ENCODE peak calls at places on chromosomes 4 and X, in four cellular contexts. S, I, P and R are unnamed samples.

GRCh38 chr4:132269303-132269990 is 879.6 kb upstream of the PCDH10 start:
- DNase-seq in P (no peak), I (no peak), S (no peak), R (no peak)

GRCh38 chrX:40173662-40174593 is 76.2 kb upstream of the BCOR start:
- DNase-seq in S (no peak), I (peak; percentile 90), P (peak; percentile 68), R (peak; percentile 92)

GRCh38 chr4:95107635-95108034 is 349.9 kb downstream of the BMPR1B start:
- DNase-seq in P (no peak), I (no peak), S (peak; percentile 64), R (no peak)

GRCh38 chr4:120304801-120305200 is 238.2 kb upstream of the MAD2L1 start:
- DNase-seq in P (no peak), I (peak; percentile 4), S (no peak), R (no peak)

GRCh38 chr4:188976644-188977115 is 837.4 kb downstream of the TRIML1 start:
- DNase-seq in I (no peak), P (peak; percentile 75), S (peak; percentile 70), R (peak; percentile 56)

GRCh38 chrX:1673337-1673736 is 58.5 kb downstream of the ASMT start:
- DNase-seq in P (peak; percentile 55), S (no peak), I (peak; percentile 35), R (no peak)

GRCh38 chr4:176671532-176671931 is 121.2 kb downstream of the VEGFC start:
- DNase-seq in P (no peak), S (peak; percentile 44), I (no peak), R (no peak)

GRCh38 chr4:5203925-5204324 is 152.6 kb downstream of the STK32B start:
- DNase-seq in I (no peak), S (no peak), P (no peak), R (no peak)

GRCh38 chrX:52577464-52578173 is 60.8 kb upstream of the XAGE1B start:
- DNase-seq in P (no peak), S (no peak), I (no peak), R (no peak)

GRCh38 chr4:86816463-86817107 is 32.6 kb downstream of the SLC10A6 start:
- DNase-seq in S (peak; percentile 24), P (no peak), I (no peak), R (no peak)

GRCh38 chr4:100421356-100421978 is 96.4 kb downstream of the EMCN start:
- DNase-seq in I (no peak), P (no peak), S (peak; percentile 31), R (peak; percentile 50)

GRCh38 chr4:113968473-113968872 is 11.0 kb downstream of the ARSJ start:
- DNase-seq in I (no peak), P (no peak), S (no peak), R (no peak)

GRCh38 chr4:6263541-6264540 is 5.8 kb upstream of the WFS1 start:
- DNase-seq in S (peak; percentile 63), P (peak; percentile 66), I (peak; percentile 26), R (peak; percentile 41)

GRCh38 chr4:37798616-37799015 is 27.9 kb upstream of the PGM2 start:
- DNase-seq in P (no peak), S (no peak), I (peak; percentile 54), R (no peak)

GRCh38 chrX:148649145-148649645 is 148.8 kb downstream of the AFF2 start:
- DNase-seq in S (no peak), I (no peak), P (no peak), R (no peak)

GRCh38 chrX:123859409-123859827 is 435 bp upstream of the XIAP start:
- DNase-seq in I (no peak), P (no peak), S (no peak), R (no peak)

GRCh38 chr4:180304321-180304720 is 1938.9 kb upstream of the TENM3 start:
- DNase-seq in P (no peak), S (no peak), I (no peak), R (no peak)

GRCh38 chrX:46310815-46311497 is 234.3 kb downstream of the ZNF674 start:
- DNase-seq in P (no peak), S (no peak), I (no peak), R (no peak)

GRCh38 chr4:87026795-87027495 is 92.1 kb downstream of the AFF1 start:
- DNase-seq in S (no peak), P (no peak), I (no peak), R (no peak)

GRCh38 chr4:44638091-44638490 is 13.3 kb downstream of the YIPF7 start:
- DNase-seq in I (no peak), P (no peak), S (no peak), R (no peak)

GRCh38 chrX:110746014-110746413 is 49.6 kb downstream of the CHRDL1 start:
- DNase-seq in S (no peak), I (no peak), P (no peak), R (no peak)

GRCh38 chr4:8081171-8081570 is 77.4 kb downstream of the ABLIM2 start:
- DNase-seq in I (no peak), S (no peak), P (no peak), R (no peak)
- H3K4me1 ChIP-seq in I (no peaks in the 10 kb centered on the region), S (no peaks in the 10 kb centered on the region), P (peaks cover 2% of the 10 kb centered on the region), R (no peaks in the 10 kb centered on the region)

DNA sequence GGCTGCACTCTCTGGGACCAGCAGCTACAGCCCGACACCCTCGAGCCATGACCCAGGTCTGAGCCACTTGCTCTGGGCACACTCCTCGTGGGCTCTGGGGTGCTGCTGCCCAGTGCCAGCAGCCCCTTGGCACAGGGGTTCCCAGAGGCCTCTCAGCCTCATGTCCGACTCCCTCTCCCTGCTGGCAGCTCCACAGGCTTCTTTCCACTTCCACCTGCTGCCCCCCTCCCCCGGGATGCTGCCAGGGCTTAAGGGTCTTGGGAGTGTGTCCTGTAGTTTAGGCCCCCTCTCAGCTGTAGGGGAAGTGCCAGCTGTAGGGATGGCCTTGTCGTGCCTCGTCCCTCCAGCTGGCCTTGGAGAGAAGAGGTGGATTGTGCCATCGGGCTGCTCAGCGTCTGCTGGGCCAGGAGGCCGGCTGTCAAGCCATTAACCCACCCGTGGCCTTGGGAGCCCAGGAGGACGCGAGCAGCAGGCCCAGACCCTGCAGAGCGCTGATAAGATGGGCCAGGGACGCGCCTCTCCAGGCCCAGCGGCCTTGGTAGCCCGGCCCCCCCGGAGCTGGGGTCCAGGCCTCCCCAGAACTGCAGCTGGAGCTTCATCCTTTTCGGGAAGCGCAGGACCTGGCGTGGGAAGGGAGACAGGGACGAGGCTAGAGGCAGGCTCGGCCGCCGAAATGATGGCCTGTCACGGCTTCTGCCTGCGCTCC is 1.0 kb upstream of the USP27X start:
- DNase-seq in S (no peak), I (no peak), P (no peak), R (no peak)
- H4K8ac ChIP-seq in S (no peak overlapping the region), I (peak overlapping the region; percentile 57), P (no peak overlapping the region), R (peak overlapping the region; percentile 35)

GRCh38 chrX:154016366-154017076 is 3.2 kb downstream of the IRAK1 start:
- DNase-seq in I (no peak), S (no peak), P (no peak), R (no peak)

GRCh38 chrX:154019633-154020499 is at the start of gene IRAK1:
- DNase-seq in S (peak; percentile 52), I (peak; percentile 32), P (no peak), R (peak; percentile 66)

GRCh38 chrX:154018518-154019060 is 1.1 kb downstream of the IRAK1 start:
- DNase-seq in S (no peak), I (no peak), P (no peak), R (no peak)

GRCh38 chrX:154019061-154019621 is 561 bp downstream of the IRAK1 start:
- DNase-seq in I (no peak), P (no peak), S (no peak), R (peak; percentile 18)

DNA sequence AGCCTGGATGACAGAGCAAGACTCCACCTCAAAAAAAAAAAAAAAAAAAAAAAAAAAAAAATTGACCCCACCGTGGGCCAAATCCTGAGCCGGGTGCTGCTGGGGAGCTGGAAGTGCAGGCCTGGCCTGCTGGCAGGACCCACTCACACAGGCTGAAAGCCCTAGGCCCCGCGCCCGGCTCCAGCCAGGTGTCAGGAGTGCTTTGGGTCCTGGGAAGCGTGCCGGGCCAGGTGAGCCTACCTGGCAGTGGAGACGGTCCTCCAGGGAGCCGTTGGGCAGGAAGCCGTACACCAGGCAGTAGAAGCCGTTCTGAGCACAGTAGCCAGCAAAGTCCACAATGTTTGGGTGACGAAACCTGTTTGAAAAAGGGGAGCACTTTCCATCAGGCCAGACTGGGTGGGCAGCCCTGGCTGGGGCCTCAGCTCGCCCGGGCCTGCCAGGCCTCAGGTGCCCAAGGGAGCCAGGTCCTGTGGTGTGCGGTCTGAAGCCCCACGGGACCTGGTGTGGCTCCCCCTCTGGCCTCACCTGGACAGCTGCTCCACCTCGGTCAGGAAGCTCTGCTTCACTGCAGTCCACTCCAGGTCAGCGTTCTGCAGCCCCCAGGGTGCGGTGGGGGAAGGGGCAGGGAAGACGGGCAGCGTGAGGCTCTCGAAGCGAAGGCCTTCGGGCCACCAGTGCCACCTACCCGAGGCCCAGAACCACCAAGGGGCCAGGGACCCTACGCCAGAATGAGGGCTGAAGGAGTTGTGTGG is 1.8 kb downstream of the IRAK1 start:
- DNase-seq in I (no peak), S (no peak), P (no peak), R (no peak)
- H2BK5ac ChIP-seq in I (no peak overlapping the region), S (no peak overlapping the region), P (no peak overlapping the region), R (no peak overlapping the region)

GRCh38 chr4:36227913-36228312 is 16.4 kb downstream of the ARAP2 start:
- DNase-seq in I (no peak), S (no peak), P (no peak), R (no peak)
- H3K4me1 ChIP-seq in I (peaks cover 2% of the 10 kb centered on the region), S (no peaks in the 10 kb centered on the region), P (no peaks in the 10 kb centered on the region), R (peaks cover 2% of the 10 kb centered on the region)

GRCh38 chr4:159103406-159104131 is 690 bp downstream of the RAPGEF2 start:
- DNase-seq in S (peak; percentile 23), P (peak; percentile 46), I (peak; percentile 42), R (peak; percentile 59)
- H4K8ac ChIP-seq in S (no peak overlapping the region), P (no peak overlapping the region), I (peak overlapping the region; percentile 82), R (peak overlapping the region; percentile 64)

DNA sequence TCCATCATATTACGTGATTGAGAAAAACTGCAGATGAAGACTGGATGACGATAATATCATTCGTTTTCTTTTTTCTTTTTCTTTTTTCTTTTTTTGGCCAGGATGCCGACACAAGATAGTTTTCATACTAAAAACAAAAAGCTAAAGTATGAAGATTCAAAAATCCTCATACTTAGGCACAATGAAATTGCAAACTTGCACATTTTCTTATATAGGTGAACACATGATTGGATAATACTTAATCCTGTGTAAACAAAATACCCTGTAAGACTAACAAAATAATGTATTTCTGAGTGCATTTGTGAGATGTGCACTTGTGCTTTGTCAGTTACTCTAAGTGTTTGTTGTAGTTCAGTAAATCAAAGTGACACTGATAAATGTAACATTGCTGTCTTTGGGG is 568.9 kb downstream of the ANKRD50 start:
- DNase-seq in P (no peak), S (no peak), I (no peak), R (no peak)
- H2BK5ac ChIP-seq in P (no peak overlapping the region), S (no peak overlapping the region), I (no peak overlapping the region), R (no peak overlapping the region)

GRCh38 chrX:42567268-42567667 is 210.7 kb downstream of the PPP1R2C start:
- DNase-seq in S (no peak), I (no peak), P (no peak), R (peak; percentile 3)
- H3K4me1 ChIP-seq in S (no peaks in the 10 kb centered on the region), I (no peaks in the 10 kb centered on the region), P (no peaks in the 10 kb centered on the region), R (no peaks in the 10 kb centered on the region)